ENCODE peak calls at places on chromosomes 13 and 19, in four cellular contexts. C, D, T and Y are unnamed samples.

GRCh38 chr13:85833938-85834337 is 34.7 kb upstream of the SLITRK6 start:
- DNase-seq in C (no peak), D (no peak), T (no peak), Y (no peak)

GRCh38 chr19:3026768-3027167 is 2.3 kb downstream of the TLE2 start:
- DNase-seq in C (no peak), D (no peak), T (no peak), Y (no peak)

GRCh38 chr13:36420437-36420891 is 11.8 kb upstream of the CCNA1 start:
- DNase-seq in C (peak), D (peak), T (no peak), Y (peak)

GRCh38 chr13:112956516-112957294 is 12.3 kb upstream of the MCF2L start:
- DNase-seq in C (no peak), D (no peak), T (no peak), Y (no peak)

GRCh38 chr13:24737042-24737441 is 26.9 kb upstream of the RNF17 start:
- DNase-seq in C (no peak), D (no peak), T (no peak), Y (no peak)

GRCh38 chr13:43657485-43657884 is 129.3 kb downstream of the ENOX1 start:
- DNase-seq in C (no peak), D (no peak), T (no peak), Y (no peak)

GRCh38 chr13:31540316-31540715 is 199.0 kb upstream of the RXFP2 start:
- DNase-seq in C (no peak), D (no peak), T (no peak), Y (no peak)

GRCh38 chr13:71513414-71514063 is 353.5 kb downstream of the DACH1 start:
- DNase-seq in C (no peak), D (no peak), T (no peak), Y (no peak)

GRCh38 chr19:2391118-2391725 is 31.2 kb downstream of the TMPRSS9 start:
- DNase-seq in C (peak), D (peak), T (no peak), Y (no peak)

GRCh38 chr19:9847087-9847671 is 12.1 kb downstream of the PIN1 start:
- DNase-seq in C (peak), D (peak), T (no peak), Y (no peak)

GRCh38 chr19:4234862-4235201 is 5.5 kb downstream of the EBI3 start:
- DNase-seq in C (no peak), D (no peak), T (no peak), Y (no peak)

GRCh38 chr13:63684822-63685221 is 2269.2 kb upstream of the PCDH20 start:
- DNase-seq in C (no peak), D (no peak), T (no peak), Y (no peak)

GRCh38 chr13:91716436-91717065 is 318.1 kb downstream of the GPC5 start:
- DNase-seq in C (no peak), D (no peak), T (no peak), Y (no peak)

GRCh38 chr13:20093946-20094345 is 66.9 kb downstream of the GJA3 start:
- DNase-seq in C (no peak), D (no peak), T (no peak), Y (no peak)

GRCh38 chr13:72204291-72204690 is 337.3 kb upstream of the DACH1 start:
- DNase-seq in C (no peak), D (no peak), T (no peak), Y (no peak)

GRCh38 chr13:44312898-44313551 is 60.6 kb upstream of the SERP2 start:
- DNase-seq in C (peak), D (peak), T (peak), Y (no peak)

GRCh38 chr13:95573226-95573625 is 20.7 kb downstream of the CLDN10 start:
- DNase-seq in C (no peak), D (no peak), T (no peak), Y (no peak)

DNA sequence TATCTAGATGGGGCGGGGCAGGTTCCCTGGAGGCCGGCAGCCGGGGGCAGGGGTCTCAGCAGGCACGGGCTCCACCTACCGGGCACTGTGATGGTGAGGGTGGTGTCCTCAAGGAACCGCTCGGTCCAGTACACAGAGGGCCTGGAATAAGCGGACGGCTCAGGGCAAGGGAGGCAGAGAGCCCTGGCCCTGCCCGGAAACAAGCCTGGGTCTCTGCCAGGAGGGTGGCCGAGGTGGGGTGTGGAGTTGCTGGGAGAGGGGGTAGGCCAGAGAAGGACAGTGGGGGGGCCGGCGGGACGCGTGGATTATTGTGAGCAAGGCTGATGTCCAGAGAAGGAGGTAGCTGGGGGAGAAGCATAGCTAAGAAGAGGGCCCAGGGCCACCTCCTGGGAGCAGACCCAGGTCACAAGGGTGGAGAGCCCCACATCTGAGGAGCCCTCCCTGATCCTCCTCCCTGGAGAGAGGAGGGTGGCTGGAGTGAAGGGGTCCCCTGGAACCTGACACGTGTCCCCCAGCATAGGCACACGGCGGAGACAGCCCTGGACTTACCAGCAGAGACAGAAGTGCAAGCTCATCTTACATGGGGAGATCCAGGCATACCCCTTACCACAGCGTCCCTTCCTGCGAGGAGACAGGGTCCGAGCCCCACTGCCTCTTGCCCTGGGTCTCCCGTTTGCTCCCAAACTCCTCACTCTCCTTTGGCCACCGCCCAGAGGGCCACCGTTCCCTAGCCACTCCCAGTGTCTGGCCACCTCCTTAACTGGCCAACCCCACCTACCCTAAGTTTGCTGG is 29.0 kb upstream of the MIER2 start:
- DNase-seq in C (no peak), D (no peak), T (peak), Y (no peak)
- H3K27ac ChIP-seq in C (no peak), D (no peak), T (no peak), Y (no peak)

DNA sequence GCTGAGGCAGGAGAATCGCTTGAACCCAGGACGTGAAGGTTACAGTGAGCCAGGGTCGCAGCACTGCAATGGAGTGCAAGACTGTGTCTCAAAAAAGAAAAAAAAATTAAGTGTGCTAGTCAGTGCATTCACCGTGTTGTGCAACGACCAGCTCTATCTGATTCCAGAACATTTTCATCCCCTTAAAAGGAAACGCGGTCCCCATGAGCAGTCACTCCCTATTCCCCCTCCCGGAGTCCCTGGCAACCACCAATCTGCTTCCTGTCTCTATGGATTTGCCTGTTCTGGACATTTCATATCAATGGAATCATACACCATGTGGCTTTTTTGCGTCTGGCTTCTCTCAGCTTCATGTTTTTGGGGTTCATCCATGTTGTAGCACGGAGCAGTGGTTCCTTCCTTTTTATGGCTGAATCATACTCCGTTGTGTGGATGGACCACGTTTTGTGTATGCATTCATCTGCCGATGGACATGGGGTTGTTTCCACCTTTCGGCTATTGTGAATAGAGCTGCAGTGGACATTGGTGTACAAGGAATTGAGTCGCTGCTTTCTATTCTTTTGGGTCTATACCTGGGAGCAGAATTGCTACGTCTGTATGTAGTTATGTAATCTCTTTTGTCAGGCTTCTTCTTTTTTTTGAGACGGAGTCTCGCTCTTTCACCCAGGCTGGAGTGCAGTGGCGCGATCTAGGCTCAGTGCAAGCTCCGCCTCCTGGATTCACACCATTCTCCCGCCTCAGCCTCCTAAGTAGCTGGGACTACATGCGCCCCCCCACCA is 19.8 kb downstream of the MYO9B start:
- DNase-seq in C (no peak), D (no peak), T (peak), Y (no peak)
- H3K27ac ChIP-seq in C (no peak), D (no peak), T (peak), Y (no peak)

DNA sequence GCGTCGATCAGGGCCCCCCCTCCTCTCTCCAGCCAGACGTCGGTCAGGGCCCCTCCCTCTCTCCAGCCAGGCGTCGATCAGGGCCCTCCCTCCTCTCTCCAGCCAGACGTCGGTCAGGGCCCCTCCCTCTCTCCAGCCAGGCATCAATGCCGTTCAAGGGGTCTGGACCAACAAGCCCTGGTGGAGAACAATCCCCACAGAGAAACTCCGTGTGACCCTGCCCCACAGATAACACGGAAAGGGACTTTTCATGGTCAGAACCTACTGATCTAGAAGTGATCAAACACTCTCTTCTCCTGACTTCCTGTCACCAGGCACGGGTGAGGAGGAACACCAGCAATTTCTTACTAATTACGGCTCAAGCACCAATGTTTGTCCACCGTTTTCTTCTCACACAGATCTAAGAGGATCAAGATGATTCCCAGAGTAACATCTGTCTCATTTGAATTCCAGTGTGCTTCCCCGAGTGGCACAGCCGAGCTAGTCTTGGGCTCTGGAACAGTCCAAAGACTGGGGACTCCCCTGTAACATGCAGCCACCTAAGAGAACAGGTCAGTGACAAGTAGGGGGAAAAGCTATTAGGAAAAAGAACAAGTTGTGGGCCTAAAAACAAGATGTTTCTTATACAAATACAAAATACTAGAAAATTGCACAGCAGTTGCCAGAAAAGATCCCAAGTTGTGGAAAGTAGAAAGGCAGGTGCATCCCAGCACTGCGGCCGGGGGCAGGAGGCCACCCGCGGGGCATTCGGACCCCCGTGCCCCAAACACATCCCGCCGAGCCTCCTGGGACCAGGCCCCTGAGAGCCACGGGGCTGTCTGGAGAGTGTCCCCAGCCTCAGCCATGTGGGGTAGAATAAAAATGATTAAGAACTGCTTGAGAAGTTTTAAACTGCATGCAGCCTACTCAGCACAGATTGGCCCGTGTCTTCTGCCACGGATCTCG is 11.7 kb downstream of the RASA3 start:
- DNase-seq in C (no peak), D (no peak), T (no peak), Y (no peak)
- H3K27ac ChIP-seq in C (peak), D (peak), T (peak), Y (peak)

DNA sequence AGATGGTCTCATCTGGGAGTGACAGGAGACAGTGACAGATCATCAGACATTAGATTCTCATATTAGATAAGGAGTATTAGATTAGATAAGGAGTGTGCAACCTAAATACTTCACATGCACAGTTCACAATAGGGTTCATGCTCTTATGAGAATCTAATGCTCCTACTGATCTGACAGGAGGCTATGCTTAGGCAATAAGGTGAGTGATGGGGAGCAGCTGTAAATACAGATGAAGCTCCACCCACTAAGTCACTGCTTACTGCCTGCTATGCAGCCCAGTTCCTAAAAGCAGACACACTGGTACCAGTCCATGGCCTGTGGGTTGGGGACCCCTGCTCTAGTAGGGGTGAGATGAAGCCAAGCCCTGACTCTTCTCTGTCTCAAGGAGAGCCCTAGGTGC is 10.0 kb upstream of the IGFL3 start:
- DNase-seq in C (peak), D (no peak), T (no peak), Y (no peak)
- H3K27ac ChIP-seq in C (no peak), D (peak), T (no peak), Y (no peak)

GRCh38 chr19:23273022-23273593 is 22.9 kb upstream of the ZNF724 start:
- DNase-seq in C (no peak), D (no peak), T (no peak), Y (no peak)
- H3K27ac ChIP-seq in C (no peak), D (no peak), T (peak), Y (peak)

GRCh38 chr19:12786149-12786870 is 5.0 kb upstream of the JUNB start:
- DNase-seq in C (no peak), D (no peak), T (peak), Y (peak)

GRCh38 chr19:12786950-12787349 is 4.3 kb upstream of the JUNB start:
- DNase-seq in C (no peak), D (no peak), T (no peak), Y (no peak)

GRCh38 chr19:12788682-12789097 is 2.6 kb upstream of the JUNB start:
- DNase-seq in C (no peak), D (no peak), T (peak), Y (peak)

GRCh38 chr19:12788025-12788681 is 3.1 kb upstream of the JUNB start:
- DNase-seq in C (no peak), D (no peak), T (no peak), Y (no peak)

DNA sequence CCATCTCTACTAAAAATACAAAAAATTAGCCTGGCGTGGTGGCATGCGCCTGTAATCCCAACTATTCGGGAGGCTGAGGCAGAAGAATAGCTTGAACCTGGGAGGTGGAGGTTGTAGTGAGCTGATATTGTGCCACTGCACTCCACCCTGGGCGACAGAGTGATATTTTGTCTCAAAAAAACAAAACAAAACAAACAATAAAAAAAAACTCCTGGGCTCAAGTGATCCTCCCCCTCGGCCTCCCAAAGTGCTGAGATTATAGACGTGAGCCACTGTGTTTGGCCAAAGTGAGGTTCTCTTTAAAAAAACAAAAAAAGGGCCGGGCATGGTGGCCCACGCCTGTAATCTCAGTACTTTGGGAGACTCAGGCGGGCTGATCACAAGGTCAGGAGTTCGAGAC is 3.8 kb upstream of the JUNB start:
- DNase-seq in C (no peak), D (no peak), T (no peak), Y (no peak)
- H3K27ac ChIP-seq in C (no peak), D (peak), T (peak), Y (peak)